ENCODE peak calls at places on chromosome 21, in eight cellular contexts. A is EL; Y is neural crest cell; T is chondrocyte; E is stimulated activated CD4-positive, alpha-beta T cell treated with anti-CD3 and anti-CD28 coated beads, Interleukin-2, amount 100 ng/mL, for 24 hours; I is WTC11; X is NCI-H446; P is activated T-cell treated with anti-CD3 and anti-CD28 coated beads for 48 hours. J is an unnamed sample.

GRCh38 chr21:44938976-44939531 is 775 bp upstream of the SLX9 start:
- DNase-seq in T (peak; percentile 64), P (no peak), A (no peak), Y (no peak), I (no peak), X (no peak), E (no peak), J (no peak)

GRCh38 chr21:35075546-35075945 is 26.4 kb upstream of the RUNX1 start:
- DNase-seq in X (no peak), A (peak; percentile 73), P (no peak), Y (no peak), E (no peak), I (no peak), T (no peak), J (no peak)

GRCh38 chr21:45112371-45112770 is 38.0 kb downstream of the ADARB1 start:
- DNase-seq in T (no peak), X (no peak), I (no peak), E (no peak), P (no peak), Y (no peak), A (peak; percentile 65), J (no peak)

GRCh38 chr21:43675871-43676270 is 16.5 kb downstream of the RRP1B start:
- DNase-seq in Y (no peak), T (no peak), E (no peak), P (no peak), X (no peak), A (no peak), I (no peak), J (no peak)

GRCh38 chr21:46253610-46254124 is 25.1 kb upstream of the LSS start:
- DNase-seq in E (peak; percentile 37), P (peak; percentile 24), A (no peak), T (no peak), X (no peak), Y (no peak), I (no peak), J (no peak)

GRCh38 chr21:38887750-38888149 is 82.0 kb downstream of the ETS2 start:
- DNase-seq in Y (no peak), X (no peak), A (no peak), P (no peak), I (no peak), T (no peak), E (no peak), J (no peak)

GRCh38 chr21:46097826-46098286 is at the start of gene COL6A2:
- DNase-seq in I (peak; percentile 77), P (peak; percentile 61), X (no peak), Y (peak; percentile 55), T (peak; percentile 94), E (peak; percentile 72), A (peak; percentile 64), J (peak; percentile 91)

GRCh38 chr21:15138475-15138874 is 73.7 kb upstream of the NRIP1 start:
- DNase-seq in A (no peak), E (no peak), I (no peak), Y (no peak), P (no peak), T (no peak), X (no peak), J (no peak)

GRCh38 chr21:45737485-45738166 is 94.1 kb downstream of the PCBP3 start:
- DNase-seq in E (no peak), T (no peak), P (no peak), X (no peak), A (no peak), I (no peak), Y (no peak), J (no peak)

GRCh38 chr21:42671778-42672593 is 18.6 kb downstream of the PDE9A start:
- DNase-seq in P (no peak), Y (no peak), E (no peak), I (no peak), T (no peak), A (no peak), X (no peak), J (no peak)

GRCh38 chr21:46424062-46424591 is 34.6 kb upstream of the DIP2A start:
- DNase-seq in X (no peak), A (no peak), T (peak; percentile 62), I (no peak), Y (no peak), E (no peak), P (no peak), J (peak; percentile 63)

GRCh38 chr21:38768385-38769071 is 37.2 kb upstream of the ETS2 start:
- DNase-seq in X (no peak), E (peak; percentile 70), P (peak; percentile 62), A (peak; percentile 93), T (no peak), Y (no peak), I (no peak), J (no peak)

GRCh38 chr21:44939532-44940115 is at the start of gene SLX9:
- DNase-seq in T (peak; percentile 93), Y (peak; percentile 76), E (peak; percentile 87), P (peak; percentile 87), X (peak; percentile 45), I (peak; percentile 80), A (peak; percentile 76), J (peak; percentile 92)

GRCh38 chr21:40567511-40567910 is 279.4 kb downstream of the DSCAM start:
- DNase-seq in P (no peak), T (no peak), A (no peak), Y (no peak), X (no peak), I (no peak), E (no peak), J (no peak)

GRCh38 chr21:33971492-33972013 is 55.9 kb upstream of the ATP5PO start:
- DNase-seq in E (no peak), P (no peak), X (no peak), Y (no peak), T (no peak), A (peak; percentile 85), I (no peak), J (peak; percentile 71)

GRCh38 chr21:31235671-31236450 is 108.2 kb downstream of the TIAM1 start:
- DNase-seq in I (no peak), A (peak; percentile 67), X (no peak), Y (no peak), T (no peak), P (no peak), E (no peak), J (no peak)

GRCh38 chr21:36704281-36704957 is 5.5 kb downstream of the SIM2 start:
- DNase-seq in E (no peak), T (no peak), Y (no peak), P (no peak), I (no peak), X (no peak), A (no peak), J (no peak)

GRCh38 chr21:46622226-46622625 is 13.2 kb upstream of the PRMT2 start:
- DNase-seq in T (no peak), P (no peak), E (peak; percentile 29), Y (peak; percentile 56), X (no peak), A (no peak), I (no peak), J (no peak)

GRCh38 chr21:45187646-45188045 is 100.0 kb downstream of the POFUT2 start:
- DNase-seq in E (no peak), P (no peak), Y (no peak), X (no peak), T (no peak), I (no peak), A (no peak), J (no peak)

GRCh38 chr21:38379171-38379570 is 119.1 kb downstream of the ERG start:
- DNase-seq in P (no peak), Y (no peak), I (no peak), X (no peak), E (no peak), A (peak; percentile 7), T (no peak), J (no peak)

GRCh38 chr21:38299651-38300050 is 42.9 kb downstream of the KCNJ15 start:
- DNase-seq in P (no peak), I (no peak), E (no peak), Y (no peak), A (no peak), X (no peak), T (no peak), J (no peak)

GRCh38 chr21:45250914-45251634 is 36.6 kb downstream of the POFUT2 start:
- DNase-seq in X (no peak), I (no peak), Y (no peak), P (no peak), T (no peak), A (no peak), E (no peak), J (no peak)

GRCh38 chr21:46454142-46454541 is 4.5 kb upstream of the DIP2A start:
- DNase-seq in A (no peak), I (no peak), E (no peak), T (no peak), P (no peak), Y (no peak), X (no peak), J (no peak)

GRCh38 chr21:41921089-41921819 is 32.6 kb downstream of the C2CD2 start:
- DNase-seq in X (no peak), A (no peak), Y (no peak), P (no peak), I (no peak), E (no peak), T (no peak), J (no peak)

GRCh38 chr21:36379236-36379635 is 6.0 kb upstream of the CHAF1B start:
- DNase-seq in E (no peak), A (no peak), Y (no peak), X (no peak), I (no peak), T (no peak), P (no peak), J (no peak)

GRCh38 chr21:33047231-33047630 is 21.5 kb downstream of the OLIG2 start:
- DNase-seq in E (no peak), A (peak; percentile 47), Y (no peak), P (no peak), X (no peak), T (no peak), I (no peak), J (no peak)

GRCh38 chr21:44817914-44818635 is at the start of gene SUMO3:
- DNase-seq in I (peak; percentile 69), E (peak; percentile 86), T (no peak), P (peak; percentile 91), A (peak; percentile 84), Y (peak; percentile 71), X (peak; percentile 58), J (peak; percentile 91)

GRCh38 chr21:23601549-23601948 is 2005.7 kb downstream of the MRPL39 start:
- DNase-seq in E (no peak), A (no peak), I (no peak), Y (no peak), X (no peak), T (no peak), P (no peak), J (no peak)

GRCh38 chr21:35559128-35559831 is 501.0 kb downstream of the SETD4 start:
- DNase-seq in P (no peak), Y (no peak), I (no peak), T (no peak), E (no peak), A (peak; percentile 97), X (no peak), J (no peak)

GRCh38 chr21:45371649-45372048 is 33.3 kb upstream of the COL18A1 start:
- DNase-seq in I (no peak), E (no peak), A (no peak), P (no peak), X (no peak), Y (no peak), T (no peak), J (no peak)

GRCh38 chr21:26761174-26761915 is 83.9 kb downstream of the ADAMTS1 start:
- DNase-seq in P (no peak), E (no peak), I (no peak), X (no peak), Y (no peak), A (peak; percentile 75), T (no peak), J (no peak)

GRCh38 chr21:16302851-16303282 is 573.1 kb downstream of the USP25 start:
- DNase-seq in A (peak; percentile 9), Y (no peak), X (no peak), P (no peak), I (no peak), T (no peak), E (no peak), J (no peak)

GRCh38 chr21:45069085-45069484 is 5.3 kb upstream of the ADARB1 start:
- DNase-seq in X (no peak), A (no peak), P (no peak), I (no peak), Y (no peak), T (no peak), E (no peak), J (no peak)

J was measured in endodermal cell.